ENCODE peak calls at places on chromosome X, in four cellular contexts. W is AG09319, O is AG04450, S is NCI-H460. V is an unnamed sample.
A peak's percentile ranks its signal among the peaks of the same experiment; 100 is the strongest.

GRCh38 chrX:12137982-12138365 is 299 bp upstream of the FRMPD4 start:
- DNase-seq in W (no peak), O (no peak), S (no peak), V (no peak)

GRCh38 chrX:103442536-103442901 is 66.2 kb downstream of the BEX3 start:
- DNase-seq in W (no peak), S (no peak), O (peak; percentile 24), V (no peak)

GRCh38 chrX:373641-374471 is 12.9 kb downstream of the PPP2R3B start:
- DNase-seq in O (no peak), S (peak; percentile 38), W (no peak), V (no peak)

GRCh38 chrX:135521405-135522131 is 1.1 kb downstream of the INTS6L start:
- DNase-seq in O (peak; percentile 78), W (peak; percentile 71), S (peak; percentile 87), V (peak; percentile 42)

GRCh38 chrX:134406230-134406794 is 53.7 kb upstream of the HPRT1 start:
- DNase-seq in O (no peak), W (no peak), S (no peak), V (no peak)

GRCh38 chrX:73468376-73468775 is 21.5 kb downstream of the CDX4 start:
- DNase-seq in O (no peak), W (no peak), S (no peak), V (no peak)

GRCh38 chrX:11430266-11430665 is 137.1 kb downstream of the AMELX start:
- DNase-seq in W (no peak), O (no peak), S (no peak), V (no peak)

GRCh38 chrX:3006500-3006899 is at the start of gene ARSH:
- DNase-seq in W (no peak), S (no peak), O (no peak), V (no peak)

GRCh38 chrX:54479471-54480122 is 16.4 kb downstream of the FGD1 start:
- DNase-seq in S (no peak), W (no peak), O (no peak), V (no peak)

GRCh38 chrX:1657367-1658082 is 42.7 kb downstream of the ASMT start:
- DNase-seq in S (peak; percentile 64), W (no peak), O (no peak), V (no peak)

GRCh38 chrX:2608638-2609430 is 82.3 kb upstream of the CD99 start:
- DNase-seq in W (peak; percentile 69), S (peak; percentile 81), O (peak; percentile 54), V (no peak)

V was measured in amniotic stem cell.